ENCODE peak calls at places on chromosomes 16 and 17, in six cellular contexts. N is esophagus muscularis mucosa, O is fibroblast of lung, F is WERI-Rb-1, Y is A549, Z is hepatocyte. M is an unnamed sample.
A peak's percentile ranks its signal among the peaks of the same experiment; 100 is the strongest.

GRCh38 chr17:30790279-30790678 is 34.2 kb downstream of the CRLF3 start:
- DNase-seq in Z (no peak), O (no peak), F (no peak), N (no peak), Y (no peak), M (no peak)

GRCh38 chr17:67658265-67658664 is 59.5 kb upstream of the NOL11 start:
- DNase-seq in Z (no peak), Y (no peak), O (no peak), N (no peak), F (no peak), M (no peak)

GRCh38 chr17:2564876-2565275 is 28.6 kb upstream of the PAFAH1B1 start:
- DNase-seq in Z (peak; percentile 45), N (no peak), Y (peak; percentile 77), F (no peak), O (no peak), M (no peak)

GRCh38 chr17:40091691-40092397 is 8.5 kb downstream of the NR1D1 start:
- DNase-seq in Z (peak; percentile 40), O (no peak), Y (no peak), N (no peak), F (peak; percentile 88), M (no peak)

GRCh38 chr17:57600092-57600491 is 145.0 kb downstream of the CCDC182 start:
- DNase-seq in Z (no peak), Y (no peak), N (no peak), O (no peak), F (no peak), M (no peak)

GRCh38 chr17:78617371-78618061 is 40.3 kb upstream of the DNAH17 start:
- DNase-seq in F (peak; percentile 58), N (no peak), Y (no peak), Z (no peak), O (no peak), M (no peak)

GRCh38 chr16:68078726-68079615 is 6.2 kb upstream of the NFATC3 start:
- DNase-seq in Y (no peak), F (no peak), N (peak; percentile 42), O (no peak), Z (no peak), M (no peak)

GRCh38 chr16:87542531-87543102 is 49.8 kb upstream of the ZCCHC14 start:
- DNase-seq in Z (no peak), O (no peak), N (no peak), F (no peak), Y (no peak), M (no peak)

GRCh38 chr16:11105038-11105903 is 150.7 kb downstream of the SOCS1 start:
- DNase-seq in Y (peak; percentile 6), Z (peak; percentile 78), O (peak; percentile 97), N (no peak), F (no peak), M (peak; percentile 95)

GRCh38 chr16:10876799-10877341 is at the start of gene CIITA:
- DNase-seq in O (peak; percentile 65), F (no peak), N (no peak), Z (no peak), Y (no peak), M (peak; percentile 33)

GRCh38 chr17:1906622-1907021 is 76.8 kb downstream of the RPA1 start:
- DNase-seq in N (no peak), Z (peak; percentile 46), Y (no peak), O (no peak), F (peak; percentile 49), M (peak; percentile 25)

GRCh38 chr17:28018439-28019070 is 23.9 kb upstream of the NLK start:
- DNase-seq in F (no peak), Z (no peak), Y (peak; percentile 8), N (no peak), O (no peak), M (no peak)

GRCh38 chr16:19808061-19808621 is 76.5 kb downstream of the GPRC5B start:
- DNase-seq in F (no peak), O (no peak), N (no peak), Z (peak; percentile 66), Y (peak; percentile 84), M (no peak)

GRCh38 chr16:19810817-19811731 is 73.6 kb downstream of the GPRC5B start:
- DNase-seq in N (no peak), Y (peak; percentile 88), F (no peak), Z (peak; percentile 27), O (peak; percentile 60), M (no peak)

GRCh38 chr16:19809693-19810092 is 75.0 kb downstream of the GPRC5B start:
- DNase-seq in N (no peak), Z (no peak), F (no peak), Y (no peak), O (no peak), M (no peak)

GRCh38 chr16:19805459-19806160 is 79.0 kb downstream of the GPRC5B start:
- DNase-seq in N (no peak), Y (no peak), Z (no peak), F (no peak), O (no peak), M (no peak)

DNA sequence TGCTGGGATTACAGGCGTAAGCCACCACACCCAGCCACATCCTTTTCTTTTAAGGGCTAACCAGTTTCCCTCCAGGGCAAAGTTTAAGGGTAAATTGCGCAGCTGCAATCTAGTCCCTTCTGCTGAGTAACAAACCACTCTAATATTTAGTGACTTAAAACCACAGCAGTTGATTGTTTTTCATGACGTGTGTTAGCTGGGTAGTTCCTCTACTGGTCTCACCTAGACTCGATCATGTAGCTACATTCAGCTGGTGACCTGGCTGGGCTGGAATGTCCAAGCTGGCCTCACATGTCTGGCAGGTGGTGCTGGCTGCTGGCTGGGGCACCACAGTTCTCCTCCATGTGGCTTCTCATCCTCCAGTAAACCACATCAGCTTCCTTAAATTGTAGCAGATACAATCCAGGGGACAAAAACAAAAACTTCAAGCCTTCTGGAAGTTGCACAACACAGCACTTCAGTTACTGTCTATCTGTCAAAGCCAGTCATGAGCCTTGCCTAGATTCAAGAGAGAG is 75.5 kb downstream of the GPRC5B start:
- DNase-seq in Y (peak; percentile 26), Z (no peak), O (no peak), F (no peak), N (no peak), M (no peak)
- H3K27ac ChIP-seq in Y (peak overlapping the region; percentile 87), Z (peak overlapping the region; percentile 87), O (no peak overlapping the region), F (no peak overlapping the region), N (no peak overlapping the region), M (no peak overlapping the region)

GRCh38 chr16:56618138-56618537 is 7.4 kb upstream of the MT1E start:
- DNase-seq in Z (no peak), N (no peak), O (no peak), Y (no peak), F (no peak), M (no peak)

GRCh38 chr16:56616608-56617211 is 8.3 kb downstream of the MT2A start:
- DNase-seq in N (no peak), O (no peak), F (no peak), Z (no peak), Y (no peak), M (no peak)

GRCh38 chr16:56615353-56615752 is 7.0 kb downstream of the MT2A start:
- DNase-seq in N (no peak), O (peak; percentile 66), Y (no peak), F (no peak), Z (no peak), M (no peak)

GRCh38 chr16:56614549-56614991 is 6.2 kb downstream of the MT2A start:
- DNase-seq in Z (no peak), Y (peak; percentile 37), F (no peak), N (no peak), O (no peak), M (no peak)

DNA sequence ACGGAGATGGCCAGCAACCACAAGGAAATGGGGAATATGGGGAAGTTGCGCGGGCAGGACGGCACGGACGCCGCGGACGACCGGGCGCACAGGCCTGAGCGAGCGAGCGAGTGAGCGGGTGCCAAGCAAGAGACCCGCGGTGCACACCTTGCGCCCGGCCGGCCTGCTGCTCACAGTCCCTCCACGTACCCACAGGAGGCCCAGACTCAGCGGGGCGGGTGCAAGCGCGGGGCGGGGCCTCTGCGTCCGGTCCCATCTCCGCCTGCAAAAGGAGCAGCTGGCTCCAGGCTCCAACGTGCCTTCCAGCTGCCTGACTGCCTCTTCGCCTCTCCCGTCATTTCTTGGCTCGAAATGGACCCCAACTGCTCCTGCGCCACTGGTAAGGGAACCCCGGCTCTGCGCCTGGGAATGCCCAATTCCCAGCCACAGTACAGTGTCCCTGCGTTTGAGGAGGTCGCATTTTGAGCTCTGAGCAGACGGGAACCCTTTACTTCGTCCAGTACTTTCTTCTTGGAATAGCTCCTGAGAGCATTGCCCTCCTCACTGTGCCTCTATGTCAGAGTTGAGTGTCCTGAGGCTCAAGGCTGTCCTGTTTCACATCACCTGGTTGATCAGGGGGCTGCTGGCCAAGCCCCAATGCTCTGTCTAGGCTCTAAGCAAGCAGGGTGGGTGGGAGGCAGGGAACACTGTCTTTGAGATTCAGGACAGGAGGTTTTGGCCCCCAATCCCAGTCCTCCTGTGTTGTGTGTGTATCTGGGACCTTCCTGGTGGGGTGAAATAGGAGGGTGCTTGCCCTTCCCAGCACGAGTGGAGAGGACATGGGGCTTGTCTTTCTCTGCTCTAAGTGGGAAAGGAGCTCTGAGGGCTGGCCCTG is 8.1 kb upstream of the MT1E start:
- DNase-seq in Z (peak; percentile 60), N (no peak), O (peak; percentile 78), F (no peak), Y (no peak), M (no peak)
- H3K4me3 ChIP-seq in Z (peak overlapping the region; percentile 29), N (peak overlapping the region; percentile 53), O (peak overlapping the region; percentile 30), F (no peak overlapping the region), Y (no peak overlapping the region), M (no peak overlapping the region)

GRCh38 chr16:72856797-72857196 is 191.1 kb downstream of the ZFHX3 start:
- DNase-seq in F (peak; percentile 36), O (no peak), Z (peak; percentile 32), Y (peak; percentile 30), N (no peak), M (peak; percentile 41)
- TF ChIP-seq CTCF in F (peak; percentile 68), O (peak; percentile 19), Z (peak; percentile 24), Y (peak; percentile 15), N (peak; percentile 11), M (peak; percentile 63)

GRCh38 chr16:50270510-50271147 is 4.3 kb downstream of the ADCY7 start:
- DNase-seq in N (no peak), Z (no peak), F (no peak), Y (no peak), O (no peak), M (no peak)

GRCh38 chr16:50268352-50268751 is 2.0 kb downstream of the ADCY7 start:
- DNase-seq in N (no peak), O (no peak), Y (no peak), F (no peak), Z (no peak), M (no peak)

GRCh38 chr16:50267651-50268050 is 1.3 kb downstream of the ADCY7 start:
- DNase-seq in F (no peak), Y (no peak), N (no peak), O (no peak), Z (no peak), M (no peak)

GRCh38 chr16:50269769-50270509 is 3.6 kb downstream of the ADCY7 start:
- DNase-seq in Z (no peak), Y (no peak), N (no peak), F (no peak), O (no peak), M (no peak)

DNA sequence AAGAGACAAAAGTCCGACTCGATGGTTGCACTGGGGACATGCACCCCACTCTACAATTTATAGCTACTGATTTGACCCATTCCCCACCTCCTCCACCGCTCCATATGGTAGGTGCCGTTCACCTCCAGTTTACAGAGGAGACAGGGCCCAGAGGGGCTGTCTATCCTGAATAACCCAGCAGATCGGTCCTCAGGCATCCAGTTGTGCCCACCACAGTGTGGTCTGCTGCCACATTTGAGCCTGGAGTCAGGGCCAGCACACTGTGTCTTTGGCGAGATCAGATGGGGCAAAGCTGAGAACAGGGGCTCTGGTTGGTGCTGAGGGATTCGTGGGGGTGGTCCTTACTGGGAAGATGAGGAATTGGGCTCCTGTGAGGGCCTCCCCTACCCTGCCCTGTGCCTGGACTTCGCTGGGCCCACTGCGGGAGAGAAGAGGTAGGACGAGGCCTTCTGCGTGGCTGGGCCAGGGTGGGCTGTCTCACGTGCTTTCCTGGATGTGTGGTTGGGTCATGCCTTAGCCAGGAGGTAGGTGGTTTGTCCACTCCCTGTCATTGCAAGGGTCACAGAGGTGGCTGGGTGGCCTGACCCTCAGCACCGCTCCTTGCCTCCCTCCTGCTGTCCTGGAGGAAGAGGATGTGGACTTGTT is 2.8 kb downstream of the ADCY7 start:
- DNase-seq in Y (no peak), N (no peak), O (no peak), F (no peak), Z (no peak), M (no peak)
- H3K27ac ChIP-seq in Y (no peak overlapping the region), N (no peak overlapping the region), O (no peak overlapping the region), F (no peak overlapping the region), Z (no peak overlapping the region), M (no peak overlapping the region)